ENCODE peak calls at places on chromosomes 11 and 22, in four cellular contexts. Z is transverse colon, I is AG04449, V is heart right ventricle. A is an unnamed sample.

GRCh38 chr11:118921121-118921928 is 4.4 kb downstream of the BCL9L start:
- DNase-seq in I (no peak), V (peak; percentile 54), Z (peak; percentile 61), A (no peak)

GRCh38 chr11:78841451-78842060 is 266.9 kb upstream of the NARS2 start:
- DNase-seq in I (no peak), V (no peak), Z (no peak), A (no peak)

GRCh38 chr11:15835705-15836411 is 520.5 kb downstream of the SOX6 start:
- DNase-seq in V (no peak), Z (peak; percentile 26), I (no peak), A (no peak)

GRCh38 chr11:121089566-121089965 is 11.5 kb upstream of the TECTA start:
- DNase-seq in V (no peak), Z (no peak), I (no peak), A (no peak)

GRCh38 chr11:33899383-33900037 is 7.6 kb upstream of the LMO2 start:
- DNase-seq in Z (peak; percentile 52), V (peak; percentile 88), I (no peak), A (no peak)

GRCh38 chr11:121928597-121929580 is 187.1 kb downstream of the BLID start:
- DNase-seq in I (no peak), Z (no peak), V (no peak), A (no peak)

GRCh38 chr11:120818097-120818496 is 205.8 kb upstream of the TBCEL start:
- DNase-seq in V (no peak), I (no peak), Z (no peak), A (no peak)

GRCh38 chr22:41286639-41287091 is 678 bp upstream of the RANGAP1 start:
- DNase-seq in I (no peak), Z (no peak), V (no peak), A (no peak)

GRCh38 chr11:85115798-85116197 is 511.3 kb downstream of the DLG2 start:
- DNase-seq in V (no peak), Z (no peak), I (no peak), A (no peak)

GRCh38 chr11:72048718-72049460 is 31.5 kb downstream of the NUMA1 start:
- DNase-seq in I (no peak), Z (no peak), V (peak; percentile 32), A (no peak)

GRCh38 chr11:130634981-130635473 is 186.6 kb downstream of the ADAMTS15 start:
- DNase-seq in V (no peak), I (no peak), Z (no peak), A (no peak)

GRCh38 chr11:65432133-65432650 is 9.6 kb downstream of the NEAT1 start:
- DNase-seq in Z (no peak), V (no peak), I (no peak), A (no peak)

GRCh38 chr22:37243402-37244113 is 511 bp downstream of the RAC2 start:
- DNase-seq in I (no peak), Z (no peak), V (no peak), A (no peak)

GRCh38 chr11:92302766-92303165 is 78.1 kb downstream of the FAT3 start:
- DNase-seq in I (no peak), Z (no peak), V (no peak), A (no peak)

GRCh38 chr11:102551188-102551781 is 20.7 kb upstream of the MMP7 start:
- DNase-seq in I (no peak), Z (no peak), V (no peak), A (no peak)

GRCh38 chr11:115717215-115717584 is 213.0 kb upstream of the CADM1 start:
- DNase-seq in V (peak; percentile 28), I (no peak), Z (no peak), A (no peak)

GRCh38 chr22:22752556-22753477 is 108.4 kb downstream of the GGTLC2 start:
- DNase-seq in V (no peak), Z (no peak), I (no peak), A (peak; percentile 75)

GRCh38 chr22:28051787-28052356 is 132.8 kb upstream of the PITPNB start:
- DNase-seq in I (no peak), Z (peak; percentile 67), V (peak; percentile 72), A (no peak)

GRCh38 chr11:29432719-29433325 is 584.0 kb downstream of the KCNA4 start:
- DNase-seq in V (no peak), I (no peak), Z (no peak), A (no peak)

GRCh38 chr11:70153133-70153727 is 49.9 kb upstream of the FADD start:
- DNase-seq in Z (no peak), I (no peak), V (no peak), A (no peak)

GRCh38 chr11:86849679-86850078 is 49.3 kb downstream of the PRSS23 start:
- DNase-seq in I (no peak), Z (no peak), V (no peak), A (no peak)

GRCh38 chr22:23838686-23839468 is at the start of gene DERL3:
- DNase-seq in Z (peak; percentile 99), V (peak; percentile 97), I (peak; percentile 46), A (peak; percentile 86)

GRCh38 chr11:115654792-115655191 is 150.6 kb upstream of the CADM1 start:
- DNase-seq in V (no peak), Z (no peak), I (no peak), A (no peak)

GRCh38 chr11:88435405-88435804 is 97.9 kb upstream of the CTSC start:
- DNase-seq in Z (no peak), V (no peak), I (no peak), A (no peak)

GRCh38 chr11:45852018-45852711 is 4.9 kb downstream of the CRY2 start:
- DNase-seq in V (peak; percentile 53), I (no peak), Z (no peak), A (no peak)

GRCh38 chr11:77046060-77046501 is 11.9 kb downstream of the B3GNT6 start:
- DNase-seq in Z (peak; percentile 74), I (no peak), V (no peak), A (no peak)

GRCh38 chr11:23755769-23756168 is 741.1 kb upstream of the LUZP2 start:
- DNase-seq in V (no peak), I (no peak), Z (no peak), A (no peak)

GRCh38 chr11:70611166-70611565 is 212.8 kb downstream of the CTTN start:
- DNase-seq in Z (no peak), V (no peak), I (no peak), A (no peak)

GRCh38 chr11:11777897-11778296 is 63.9 kb upstream of the USP47 start:
- DNase-seq in Z (no peak), V (no peak), I (no peak), A (no peak)

GRCh38 chr11:8093931-8094575 is 13.0 kb downstream of the TUB start:
- DNase-seq in Z (no peak), V (no peak), I (no peak), A (no peak)

GRCh38 chr11:47449541-47449940 is 605 bp upstream of the RAPSN start:
- DNase-seq in Z (no peak), V (no peak), I (no peak), A (no peak)

GRCh38 chr11:35047179-35047578 is 91.8 kb upstream of the CD44 start:
- DNase-seq in V (no peak), I (no peak), Z (no peak), A (no peak)

GRCh38 chr11:109236696-109237095 is 185.3 kb upstream of the C11orf87 start:
- DNase-seq in I (no peak), Z (no peak), V (no peak), A (peak; percentile 51)

GRCh38 chr11:83007909-83008580 is 63.7 kb downstream of the RAB30 start:
- DNase-seq in Z (peak; percentile 68), V (peak; percentile 73), I (no peak), A (no peak)

GRCh38 chr11:57567210-57567511 is 311 bp downstream of the UBE2L6 start:
- DNase-seq in V (peak; percentile 28), I (no peak), Z (peak; percentile 34), A (no peak)

GRCh38 chr11:57566035-57566504 is 1.4 kb downstream of the UBE2L6 start:
- DNase-seq in I (no peak), Z (peak; percentile 57), V (peak; percentile 22), A (no peak)

GRCh38 chr11:57568330-57568766 is 876 bp upstream of the UBE2L6 start:
- DNase-seq in Z (no peak), V (peak; percentile 85), I (no peak), A (no peak)

GRCh38 chr11:57566564-57567209 is 785 bp downstream of the UBE2L6 start:
- DNase-seq in V (no peak), Z (no peak), I (no peak), A (no peak)

DNA sequence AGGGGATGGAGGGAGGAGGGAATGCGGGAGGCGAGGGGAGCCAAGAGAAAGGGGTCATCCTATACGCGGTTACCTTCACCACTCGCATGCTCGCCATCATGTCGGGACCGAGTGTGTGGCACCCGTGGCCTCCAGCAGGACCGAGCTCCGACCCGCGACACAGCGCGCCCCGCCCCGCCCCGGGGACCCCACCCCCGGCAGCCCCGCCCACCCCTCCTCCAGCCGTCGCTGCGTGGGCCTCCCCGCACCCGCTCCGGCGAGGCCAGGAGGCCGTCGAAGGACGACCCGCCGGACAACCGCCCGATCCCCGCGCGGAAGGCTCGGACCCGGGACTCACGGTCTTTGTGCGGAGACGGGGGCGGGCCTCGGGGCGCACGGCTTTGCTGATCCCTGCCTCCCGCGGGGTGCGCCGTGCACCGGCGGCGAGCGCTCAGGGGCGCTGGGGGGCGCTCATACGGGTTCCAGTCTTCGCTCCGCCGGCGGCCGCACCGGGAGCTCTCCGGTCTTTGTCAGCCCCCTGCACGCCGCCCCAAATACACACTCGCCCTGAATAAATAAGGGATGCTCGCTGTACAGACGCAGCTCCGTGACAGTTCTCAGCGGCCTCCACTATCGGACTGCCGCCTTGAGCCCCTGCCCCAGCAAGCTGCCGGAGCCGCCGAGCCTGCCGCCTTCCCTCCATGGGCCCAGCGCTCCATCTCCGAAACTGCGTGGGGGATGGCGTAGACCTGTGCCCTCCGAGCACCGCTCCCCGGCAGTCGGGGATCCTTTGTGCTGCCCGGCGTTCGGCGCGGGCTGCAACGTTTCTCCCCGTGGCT is at the start of gene UBE2L6:
- DNase-seq in V (peak; percentile 50), Z (peak; percentile 87), I (no peak), A (no peak)
- TF ChIP-seq CTCF in V (no peak), Z (no peak), I (peak; percentile 64), A (no peak)

GRCh38 chr11:90134420-90135003 is at the start of gene NAALAD2:
- DNase-seq in I (no peak), Z (peak; percentile 11), V (peak; percentile 20), A (no peak)

GRCh38 chr11:90135016-90135415 is 553 bp downstream of the NAALAD2 start:
- DNase-seq in I (no peak), Z (no peak), V (no peak), A (no peak)

GRCh38 chr11:90133560-90134145 is 810 bp upstream of the NAALAD2 start:
- DNase-seq in V (no peak), Z (no peak), I (no peak), A (no peak)
- H3K4me3 ChIP-seq in V (peak overlapping the region; percentile 57), Z (no peak overlapping the region), I (no peak overlapping the region), A (no peak overlapping the region)

GRCh38 chr11:506238-506949 is 648 bp downstream of the RNH1 start:
- DNase-seq in I (peak; percentile 87), V (peak; percentile 98), Z (peak; percentile 98), A (peak; percentile 60)
- TF ChIP-seq CTCF in I (peak; percentile 1), V (no peak), Z (peak; percentile 24), A (no peak)

GRCh38 chr11:104967493-104968364 is 645 bp downstream of the CASP4 start:
- DNase-seq in Z (no peak), I (no peak), V (no peak), A (peak; percentile 29)
- H3K4me3 ChIP-seq in Z (peak overlapping the region; percentile 21), I (peak overlapping the region; percentile 51), V (peak overlapping the region; percentile 62), A (peak overlapping the region; percentile 65)